ENCODE peak calls at places on chromosomes 3 and 15, in nine cellular contexts. O is pancreas, U is IMR-90, T is MCF 10A, A is fibroblast of pulmonary artery, I is cardiac fibroblast, W is epithelial cell of esophagus, N is lower leg skin, G is colonic mucosa. Z is an unnamed sample.

GRCh38 chr15:64858136-64858535 is 16.4 kb downstream of the PLEKHO2 start:
- DNase-seq in N (no peak), T (no peak), I (no peak), W (no peak), U (no peak), A (no peak), G (no peak), O (no peak), Z (no peak)

GRCh38 chr3:170220871-170221270 is 1.4 kb upstream of the PRKCI start:
- DNase-seq in U (peak), I (peak), W (peak), G (no peak), N (no peak), T (peak), A (no peak), O (no peak), Z (no peak)

GRCh38 chr15:29090617-29091466 is 178.8 kb downstream of the NSMCE3 start:
- DNase-seq in T (peak), W (peak), G (no peak), A (peak), I (peak), O (no peak), N (no peak), U (peak), Z (no peak)

GRCh38 chr3:167626490-167626889 is 27.3 kb downstream of the WDR49 start:
- DNase-seq in T (peak), I (no peak), A (no peak), N (no peak), O (no peak), G (no peak), W (peak), U (no peak), Z (no peak)

GRCh38 chr3:52773361-52774065 is 2.8 kb upstream of the NEK4 start:
- DNase-seq in T (no peak), N (peak), I (no peak), G (no peak), O (peak), U (no peak), A (no peak), W (no peak), Z (no peak)

GRCh38 chr15:74618841-74619596 is 3.4 kb downstream of the CLK3 start:
- DNase-seq in O (peak), U (no peak), N (no peak), A (no peak), T (no peak), G (no peak), I (no peak), W (no peak), Z (no peak)

GRCh38 chr3:56788506-56788905 is 13.2 kb downstream of the ARHGEF3 start:
- DNase-seq in W (no peak), I (no peak), N (peak), O (no peak), U (no peak), G (no peak), T (no peak), A (no peak), Z (no peak)

GRCh38 chr15:65893060-65893459 is 23.8 kb downstream of the RAB11A start:
- DNase-seq in A (no peak), T (no peak), U (no peak), W (no peak), N (no peak), G (no peak), I (no peak), O (no peak), Z (no peak)

GRCh38 chr15:58074452-58074851 is 8.9 kb upstream of the ALDH1A2 start:
- DNase-seq in O (no peak), I (no peak), T (no peak), N (no peak), G (no peak), A (no peak), U (no peak), W (no peak), Z (no peak)

GRCh38 chr3:105409364-105409763 is 42.7 kb downstream of the ALCAM start:
- DNase-seq in A (no peak), N (no peak), W (peak), T (peak), U (no peak), O (no peak), I (no peak), G (no peak), Z (no peak)

GRCh38 chr15:100595964-100596363 is 6.0 kb downstream of the LINS1 start:
- DNase-seq in I (no peak), A (no peak), G (no peak), N (no peak), U (no peak), W (peak), T (no peak), O (no peak), Z (no peak)

DNA sequence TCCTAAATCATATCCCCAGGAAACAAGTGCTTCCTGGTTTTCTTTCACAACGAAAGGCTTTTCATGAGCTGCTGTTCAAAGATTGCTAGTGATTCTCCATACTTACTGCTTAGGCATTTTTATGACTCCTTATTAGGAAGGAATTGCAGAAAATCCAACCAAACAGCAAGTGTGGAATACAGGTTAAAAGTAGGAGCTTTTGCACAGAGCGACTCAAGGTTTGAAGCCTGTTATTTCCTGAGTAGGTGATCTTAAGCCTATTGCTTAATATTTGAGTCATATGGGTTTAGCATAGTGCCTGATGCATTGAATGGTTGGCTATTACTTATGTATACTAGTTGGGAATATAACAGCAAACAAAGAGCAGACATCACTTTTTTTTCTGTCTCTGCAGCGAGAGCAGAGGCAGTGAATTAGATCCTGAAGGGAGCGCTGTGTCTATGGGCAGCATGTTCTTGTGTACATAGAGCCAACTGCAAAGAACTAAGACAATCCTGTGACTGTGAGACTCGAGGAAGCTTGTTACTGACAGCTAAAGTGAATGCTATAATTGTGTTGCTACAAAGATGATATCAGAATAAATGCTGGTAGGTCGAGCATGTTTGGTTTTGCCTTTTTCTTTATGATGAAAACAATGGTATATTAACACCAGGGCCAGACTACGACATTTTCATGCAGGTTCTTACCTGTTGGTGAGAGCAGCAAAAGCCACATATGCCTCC is 6.3 kb downstream of the TM4SF1 start:
- DNase-seq in U (peak), T (peak), G (no peak), N (no peak), O (no peak), W (peak), A (peak), I (peak), Z (no peak)
- TF ChIP-seq CTCF in U (peak), T (no peak), G (no peak), N (no peak), O (no peak), W (peak), A (no peak), I (no peak), Z (no peak)

DNA sequence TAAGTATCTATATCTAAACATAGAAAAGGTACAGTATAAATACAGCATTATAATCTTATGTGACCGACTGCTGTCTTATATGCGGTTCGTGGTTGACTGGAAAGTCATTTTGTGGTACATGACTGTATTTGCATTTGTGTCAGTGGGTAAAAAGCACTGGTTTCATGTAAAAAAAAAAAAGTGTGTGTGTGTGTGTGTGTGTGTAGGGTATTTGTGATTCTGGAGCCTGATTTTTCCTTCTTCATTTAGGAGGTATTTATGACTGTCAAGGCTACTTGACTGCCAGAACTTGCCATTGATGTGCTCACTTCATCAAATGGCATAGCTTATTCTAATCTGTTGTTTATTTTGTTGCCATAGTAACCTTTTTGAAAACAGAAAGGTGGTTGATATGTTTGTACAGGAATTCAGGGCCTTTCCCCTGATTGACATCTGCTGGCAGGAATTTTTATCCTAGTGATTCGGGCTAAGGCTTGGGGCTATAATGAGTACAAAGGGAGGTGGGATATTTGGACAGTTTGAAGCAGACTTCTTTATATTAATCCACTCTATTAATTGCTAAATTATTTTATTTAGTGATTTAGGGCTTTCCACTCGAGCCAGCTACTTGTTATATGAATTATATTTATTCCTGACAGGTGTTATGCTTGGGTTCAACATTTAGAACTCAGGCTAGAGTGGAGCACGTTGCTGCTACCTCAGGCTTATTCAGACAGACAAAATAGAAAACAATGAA is 63.4 kb downstream of the AKAP13 start:
- DNase-seq in A (peak), N (no peak), I (peak), U (peak), O (no peak), W (peak), T (peak), G (peak), Z (no peak)
- TF ChIP-seq CTCF in A (no peak), N (no peak), I (no peak), U (peak), O (no peak), W (peak), T (peak), G (no peak), Z (no peak)

GRCh38 chr3:107999215-107999775 is 91.5 kb downstream of the CD47 start:
- DNase-seq in N (peak), G (no peak), T (peak), W (peak), U (no peak), O (no peak), I (peak), A (no peak), Z (no peak)
- TF ChIP-seq CTCF in N (no peak), G (no peak), T (no peak), W (no peak), U (no peak), O (no peak), I (no peak), A (no peak), Z (no peak)

DNA sequence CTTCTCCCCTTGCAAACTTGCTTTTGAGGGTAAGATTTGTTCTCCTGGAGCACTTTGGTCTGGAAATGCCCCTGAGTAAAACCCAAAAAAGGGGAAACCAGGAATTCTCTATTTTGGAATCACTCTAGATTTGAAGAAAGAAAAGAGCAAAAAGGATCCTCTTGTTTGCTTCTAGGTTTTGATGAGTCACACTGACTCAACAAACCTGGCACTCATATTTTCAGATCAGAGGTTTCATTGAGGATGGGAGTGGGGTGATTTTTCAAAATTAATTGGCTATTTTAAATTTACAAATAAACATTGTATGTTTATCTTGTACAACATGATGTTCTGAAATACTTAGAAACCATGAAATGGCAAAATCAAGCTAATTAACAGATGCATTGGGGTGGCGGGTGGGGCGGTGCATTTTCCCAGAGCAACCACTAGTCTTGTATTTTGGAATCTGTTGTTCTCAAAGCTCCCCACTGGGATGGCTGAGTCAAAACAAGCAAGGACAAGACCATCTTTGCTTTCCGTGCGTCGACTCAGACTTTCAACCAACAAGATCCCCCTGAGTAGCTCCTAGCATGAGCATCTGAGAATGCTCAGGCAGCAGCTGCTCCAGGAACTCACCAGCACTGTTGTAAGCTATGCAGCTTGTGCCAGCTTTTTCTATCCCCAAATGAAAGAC is 451.4 kb downstream of the WDR72 start:
- DNase-seq in O (no peak), G (no peak), A (no peak), I (no peak), N (no peak), T (no peak), W (peak), U (no peak), Z (no peak)
- TF ChIP-seq CTCF in O (no peak), G (no peak), A (no peak), I (no peak), N (no peak), T (no peak), W (no peak), U (no peak), Z (no peak)